ENCODE peak calls at places on chromosome 18, in nine cellular contexts. One of them, this sample, is unnamed.

GRCh38 chr18:51028201-51028805 is 1.7 kb upstream of the SMAD4 start:
- DNase-seq in astrocyte of the hippocampus: peak; percentile 74
- DNase-seq in stomach: no peak
- DNase-seq in activated T-cell treated with anti-CD3 and anti-CD28 coated beads, Interleukin-2, amount 50 U/mL, for 72 hours: peak; percentile 31
- DNase-seq in activated CD8-positive, alpha-beta T cell treated with anti-CD3 and anti-CD28 coated beads, Interleukin-2, amount 10 ng/mL, durations not matched to agents 7 days and 5 days: peak; percentile 38
- DNase-seq in aorta: no peak
- DNase-seq in activated gamma-delta T cell treated with Interleukin-2 at 50 U/mL for 16 hours: no peak
- DNase-seq in germinal center: no peak
- DNase-seq in A549: no peak
- DNase-seq in this sample: peak; percentile 27

GRCh38 chr18:56933472-56933871 is 213.4 kb upstream of the BOD1L2 start:
- DNase-seq in astrocyte of the hippocampus: no peak
- DNase-seq in stomach: no peak
- DNase-seq in activated T-cell treated with anti-CD3 and anti-CD28 coated beads, Interleukin-2, amount 50 U/mL, for 72 hours: no peak
- DNase-seq in activated CD8-positive, alpha-beta T cell treated with anti-CD3 and anti-CD28 coated beads, Interleukin-2, amount 10 ng/mL, durations not matched to agents 7 days and 5 days: no peak
- DNase-seq in aorta: no peak
- DNase-seq in activated gamma-delta T cell treated with Interleukin-2 at 50 U/mL for 16 hours: no peak
- DNase-seq in germinal center: no peak
- DNase-seq in A549: no peak
- DNase-seq in this sample: no peak

GRCh38 chr18:57301573-57302230 is 50.7 kb upstream of the ST8SIA3 start:
- DNase-seq in astrocyte of the hippocampus: no peak
- DNase-seq in stomach: no peak
- DNase-seq in activated T-cell treated with anti-CD3 and anti-CD28 coated beads, Interleukin-2, amount 50 U/mL, for 72 hours: no peak
- DNase-seq in activated CD8-positive, alpha-beta T cell treated with anti-CD3 and anti-CD28 coated beads, Interleukin-2, amount 10 ng/mL, durations not matched to agents 7 days and 5 days: no peak
- DNase-seq in aorta: no peak
- DNase-seq in activated gamma-delta T cell treated with Interleukin-2 at 50 U/mL for 16 hours: no peak
- DNase-seq in germinal center: no peak
- DNase-seq in A549: no peak
- DNase-seq in this sample: no peak

GRCh38 chr18:741931-742512 is 29.6 kb upstream of the ENOSF1 start:
- DNase-seq in astrocyte of the hippocampus: peak; percentile 53
- DNase-seq in stomach: no peak
- DNase-seq in activated T-cell treated with anti-CD3 and anti-CD28 coated beads, Interleukin-2, amount 50 U/mL, for 72 hours: no peak
- DNase-seq in activated CD8-positive, alpha-beta T cell treated with anti-CD3 and anti-CD28 coated beads, Interleukin-2, amount 10 ng/mL, durations not matched to agents 7 days and 5 days: no peak
- DNase-seq in aorta: no peak
- DNase-seq in activated gamma-delta T cell treated with Interleukin-2 at 50 U/mL for 16 hours: no peak
- DNase-seq in germinal center: peak; percentile 54
- DNase-seq in A549: peak; percentile 37
- DNase-seq in this sample: no peak

GRCh38 chr18:54843302-54843701 is 15.0 kb downstream of the RAB27B start:
- DNase-seq in astrocyte of the hippocampus: no peak
- DNase-seq in stomach: no peak
- DNase-seq in activated T-cell treated with anti-CD3 and anti-CD28 coated beads, Interleukin-2, amount 50 U/mL, for 72 hours: no peak
- DNase-seq in activated CD8-positive, alpha-beta T cell treated with anti-CD3 and anti-CD28 coated beads, Interleukin-2, amount 10 ng/mL, durations not matched to agents 7 days and 5 days: no peak
- DNase-seq in aorta: no peak
- DNase-seq in activated gamma-delta T cell treated with Interleukin-2 at 50 U/mL for 16 hours: no peak
- DNase-seq in germinal center: no peak
- DNase-seq in A549: no peak
- DNase-seq in this sample: no peak

GRCh38 chr18:79680100-79680879 is 687 bp downstream of the CTDP1 start:
- DNase-seq in astrocyte of the hippocampus: peak; percentile 59
- DNase-seq in stomach: peak; percentile 39
- DNase-seq in activated T-cell treated with anti-CD3 and anti-CD28 coated beads, Interleukin-2, amount 50 U/mL, for 72 hours: peak; percentile 75
- DNase-seq in activated CD8-positive, alpha-beta T cell treated with anti-CD3 and anti-CD28 coated beads, Interleukin-2, amount 10 ng/mL, durations not matched to agents 7 days and 5 days: peak; percentile 65
- DNase-seq in aorta: no peak
- DNase-seq in activated gamma-delta T cell treated with Interleukin-2 at 50 U/mL for 16 hours: no peak
- DNase-seq in germinal center: peak; percentile 46
- DNase-seq in A549: peak; percentile 51
- DNase-seq in this sample: peak; percentile 55

GRCh38 chr18:37962316-37962966 is 396.8 kb upstream of the CELF4 start:
- DNase-seq in astrocyte of the hippocampus: no peak
- DNase-seq in stomach: no peak
- DNase-seq in activated T-cell treated with anti-CD3 and anti-CD28 coated beads, Interleukin-2, amount 50 U/mL, for 72 hours: no peak
- DNase-seq in activated CD8-positive, alpha-beta T cell treated with anti-CD3 and anti-CD28 coated beads, Interleukin-2, amount 10 ng/mL, durations not matched to agents 7 days and 5 days: no peak
- DNase-seq in aorta: no peak
- DNase-seq in activated gamma-delta T cell treated with Interleukin-2 at 50 U/mL for 16 hours: no peak
- DNase-seq in germinal center: no peak
- DNase-seq in A549: no peak
- DNase-seq in this sample: no peak

GRCh38 chr18:57190026-57190425 is 43.1 kb downstream of the BOD1L2 start:
- DNase-seq in astrocyte of the hippocampus: no peak
- DNase-seq in stomach: no peak
- DNase-seq in activated T-cell treated with anti-CD3 and anti-CD28 coated beads, Interleukin-2, amount 50 U/mL, for 72 hours: no peak
- DNase-seq in activated CD8-positive, alpha-beta T cell treated with anti-CD3 and anti-CD28 coated beads, Interleukin-2, amount 10 ng/mL, durations not matched to agents 7 days and 5 days: no peak
- DNase-seq in aorta: no peak
- DNase-seq in activated gamma-delta T cell treated with Interleukin-2 at 50 U/mL for 16 hours: no peak
- DNase-seq in germinal center: no peak
- DNase-seq in A549: no peak
- DNase-seq in this sample: no peak

GRCh38 chr18:24397131-24397693 is 412 bp downstream of the OSBPL1A start:
- DNase-seq in astrocyte of the hippocampus: peak; percentile 75
- DNase-seq in stomach: peak; percentile 44
- DNase-seq in activated T-cell treated with anti-CD3 and anti-CD28 coated beads, Interleukin-2, amount 50 U/mL, for 72 hours: no peak
- DNase-seq in activated CD8-positive, alpha-beta T cell treated with anti-CD3 and anti-CD28 coated beads, Interleukin-2, amount 10 ng/mL, durations not matched to agents 7 days and 5 days: peak; percentile 35
- DNase-seq in aorta: peak; percentile 78
- DNase-seq in activated gamma-delta T cell treated with Interleukin-2 at 50 U/mL for 16 hours: no peak
- DNase-seq in germinal center: peak; percentile 14
- DNase-seq in A549: peak; percentile 33
- DNase-seq in this sample: peak; percentile 32

GRCh38 chr18:5998166-5998881 is 103.0 kb upstream of the TMEM200C start:
- DNase-seq in astrocyte of the hippocampus: no peak
- DNase-seq in stomach: no peak
- DNase-seq in activated T-cell treated with anti-CD3 and anti-CD28 coated beads, Interleukin-2, amount 50 U/mL, for 72 hours: no peak
- DNase-seq in activated CD8-positive, alpha-beta T cell treated with anti-CD3 and anti-CD28 coated beads, Interleukin-2, amount 10 ng/mL, durations not matched to agents 7 days and 5 days: no peak
- DNase-seq in aorta: no peak
- DNase-seq in activated gamma-delta T cell treated with Interleukin-2 at 50 U/mL for 16 hours: no peak
- DNase-seq in germinal center: no peak
- DNase-seq in A549: no peak
- DNase-seq in this sample: no peak

GRCh38 chr18:79335833-79336360 is 59.8 kb upstream of the NFATC1 start:
- DNase-seq in astrocyte of the hippocampus: no peak
- DNase-seq in stomach: no peak
- DNase-seq in activated T-cell treated with anti-CD3 and anti-CD28 coated beads, Interleukin-2, amount 50 U/mL, for 72 hours: no peak
- DNase-seq in activated CD8-positive, alpha-beta T cell treated with anti-CD3 and anti-CD28 coated beads, Interleukin-2, amount 10 ng/mL, durations not matched to agents 7 days and 5 days: no peak
- DNase-seq in aorta: no peak
- DNase-seq in activated gamma-delta T cell treated with Interleukin-2 at 50 U/mL for 16 hours: no peak
- DNase-seq in germinal center: no peak
- DNase-seq in A549: no peak
- DNase-seq in this sample: no peak

GRCh38 chr18:48580782-48581181 is 42.0 kb downstream of the CTIF start:
- DNase-seq in astrocyte of the hippocampus: no peak
- DNase-seq in stomach: no peak
- DNase-seq in activated T-cell treated with anti-CD3 and anti-CD28 coated beads, Interleukin-2, amount 50 U/mL, for 72 hours: no peak
- DNase-seq in activated CD8-positive, alpha-beta T cell treated with anti-CD3 and anti-CD28 coated beads, Interleukin-2, amount 10 ng/mL, durations not matched to agents 7 days and 5 days: no peak
- DNase-seq in aorta: peak; percentile 81
- DNase-seq in activated gamma-delta T cell treated with Interleukin-2 at 50 U/mL for 16 hours: no peak
- DNase-seq in germinal center: no peak
- DNase-seq in A549: no peak
- DNase-seq in this sample: no peak

GRCh38 chr18:63317982-63318881 is 1.3 kb downstream of the BCL2 start:
- DNase-seq in astrocyte of the hippocampus: peak; percentile 56
- DNase-seq in stomach: peak; percentile 63
- DNase-seq in activated T-cell treated with anti-CD3 and anti-CD28 coated beads, Interleukin-2, amount 50 U/mL, for 72 hours: peak; percentile 93
- DNase-seq in activated CD8-positive, alpha-beta T cell treated with anti-CD3 and anti-CD28 coated beads, Interleukin-2, amount 10 ng/mL, durations not matched to agents 7 days and 5 days: peak; percentile 91
- DNase-seq in aorta: peak; percentile 89
- DNase-seq in activated gamma-delta T cell treated with Interleukin-2 at 50 U/mL for 16 hours: peak; percentile 76
- DNase-seq in germinal center: peak; percentile 55
- DNase-seq in A549: no peak
- DNase-seq in this sample: peak; percentile 89

GRCh38 chr18:48817021-48817461 is 133.7 kb downstream of the SMAD7 start:
- DNase-seq in astrocyte of the hippocampus: no peak
- DNase-seq in stomach: no peak
- DNase-seq in activated T-cell treated with anti-CD3 and anti-CD28 coated beads, Interleukin-2, amount 50 U/mL, for 72 hours: no peak
- DNase-seq in activated CD8-positive, alpha-beta T cell treated with anti-CD3 and anti-CD28 coated beads, Interleukin-2, amount 10 ng/mL, durations not matched to agents 7 days and 5 days: no peak
- DNase-seq in aorta: peak; percentile 63
- DNase-seq in activated gamma-delta T cell treated with Interleukin-2 at 50 U/mL for 16 hours: no peak
- DNase-seq in germinal center: no peak
- DNase-seq in A549: no peak
- DNase-seq in this sample: no peak

GRCh38 chr18:12282436-12283039 is 25.5 kb upstream of the TUBB6 start:
- DNase-seq in astrocyte of the hippocampus: peak; percentile 70
- DNase-seq in stomach: no peak
- DNase-seq in activated T-cell treated with anti-CD3 and anti-CD28 coated beads, Interleukin-2, amount 50 U/mL, for 72 hours: no peak
- DNase-seq in activated CD8-positive, alpha-beta T cell treated with anti-CD3 and anti-CD28 coated beads, Interleukin-2, amount 10 ng/mL, durations not matched to agents 7 days and 5 days: no peak
- DNase-seq in aorta: no peak
- DNase-seq in activated gamma-delta T cell treated with Interleukin-2 at 50 U/mL for 16 hours: no peak
- DNase-seq in germinal center: no peak
- DNase-seq in A549: no peak
- DNase-seq in this sample: no peak

GRCh38 chr18:41905786-41906527 is 49.1 kb upstream of the PIK3C3 start:
- DNase-seq in astrocyte of the hippocampus: no peak
- DNase-seq in stomach: no peak
- DNase-seq in activated T-cell treated with anti-CD3 and anti-CD28 coated beads, Interleukin-2, amount 50 U/mL, for 72 hours: no peak
- DNase-seq in activated CD8-positive, alpha-beta T cell treated with anti-CD3 and anti-CD28 coated beads, Interleukin-2, amount 10 ng/mL, durations not matched to agents 7 days and 5 days: no peak
- DNase-seq in aorta: no peak
- DNase-seq in activated gamma-delta T cell treated with Interleukin-2 at 50 U/mL for 16 hours: no peak
- DNase-seq in germinal center: no peak
- DNase-seq in A549: no peak
- DNase-seq in this sample: no peak

GRCh38 chr18:59072727-59073421 is 66.8 kb upstream of the SEC11C start:
- DNase-seq in astrocyte of the hippocampus: no peak
- DNase-seq in stomach: no peak
- DNase-seq in activated T-cell treated with anti-CD3 and anti-CD28 coated beads, Interleukin-2, amount 50 U/mL, for 72 hours: no peak
- DNase-seq in activated CD8-positive, alpha-beta T cell treated with anti-CD3 and anti-CD28 coated beads, Interleukin-2, amount 10 ng/mL, durations not matched to agents 7 days and 5 days: no peak
- DNase-seq in aorta: no peak
- DNase-seq in activated gamma-delta T cell treated with Interleukin-2 at 50 U/mL for 16 hours: no peak
- DNase-seq in germinal center: peak; percentile 44
- DNase-seq in A549: no peak
- DNase-seq in this sample: no peak

This sample was measured in activated CD4-positive, alpha-beta memory T cell treated with anti-CD3 and anti-CD28 coated beads, Interleukin-2, amount 10 ng/mL, durations not matched to agents 7 days and 5 days.